ENCODE peak calls at places on chromosomes 16 and 17, in five cellular contexts. One of them, this sample, is unnamed.

GRCh38 chr16:7313170-7313569 is 19.5 kb upstream of the RBFOX1 start:
- DNase-seq in Daoy: no peak
- DNase-seq in amygdala: no peak
- DNase-seq in amniotic stem cell: no peak
- DNase-seq in activated T-helper 1 cell treated with anti-CD3 and anti-CD28 coated beads, Interleukin-2, amount 50 U/mL, for 16 hours: no peak
- DNase-seq in this sample: peak

GRCh38 chr16:82761236-82761635 is 134.5 kb downstream of the CDH13 start:
- DNase-seq in Daoy: peak
- DNase-seq in amygdala: no peak
- DNase-seq in amniotic stem cell: no peak
- DNase-seq in activated T-helper 1 cell treated with anti-CD3 and anti-CD28 coated beads, Interleukin-2, amount 50 U/mL, for 16 hours: no peak
- DNase-seq in this sample: no peak

GRCh38 chr17:76080207-76080933 is 1.4 kb downstream of the ZACN start:
- DNase-seq in Daoy: no peak
- DNase-seq in amygdala: no peak
- DNase-seq in amniotic stem cell: no peak
- DNase-seq in activated T-helper 1 cell treated with anti-CD3 and anti-CD28 coated beads, Interleukin-2, amount 50 U/mL, for 16 hours: no peak
- DNase-seq in this sample: no peak

GRCh38 chr17:30263552-30264333 is 28.0 kb downstream of the BLMH start:
- DNase-seq in Daoy: no peak
- DNase-seq in amygdala: no peak
- DNase-seq in amniotic stem cell: no peak
- DNase-seq in activated T-helper 1 cell treated with anti-CD3 and anti-CD28 coated beads, Interleukin-2, amount 50 U/mL, for 16 hours: no peak
- DNase-seq in this sample: no peak

GRCh38 chr16:48082516-48082915 is 73.3 kb downstream of the ABCC12 start:
- DNase-seq in Daoy: peak
- DNase-seq in amygdala: no peak
- DNase-seq in amniotic stem cell: no peak
- DNase-seq in activated T-helper 1 cell treated with anti-CD3 and anti-CD28 coated beads, Interleukin-2, amount 50 U/mL, for 16 hours: no peak
- DNase-seq in this sample: no peak

GRCh38 chr16:9072806-9073341 is 18.6 kb upstream of the HAPSTR1 start:
- DNase-seq in Daoy: peak
- DNase-seq in amygdala: no peak
- DNase-seq in amniotic stem cell: no peak
- DNase-seq in activated T-helper 1 cell treated with anti-CD3 and anti-CD28 coated beads, Interleukin-2, amount 50 U/mL, for 16 hours: peak
- DNase-seq in this sample: no peak

GRCh38 chr16:69176033-69176780 is 10.8 kb upstream of the SNTB2 start:
- DNase-seq in Daoy: peak
- DNase-seq in amygdala: no peak
- DNase-seq in amniotic stem cell: no peak
- DNase-seq in activated T-helper 1 cell treated with anti-CD3 and anti-CD28 coated beads, Interleukin-2, amount 50 U/mL, for 16 hours: no peak
- DNase-seq in this sample: no peak

GRCh38 chr17:1055751-1056645 is 59.1 kb downstream of the TIMM22 start:
- DNase-seq in Daoy: peak
- DNase-seq in amygdala: peak
- DNase-seq in amniotic stem cell: no peak
- DNase-seq in activated T-helper 1 cell treated with anti-CD3 and anti-CD28 coated beads, Interleukin-2, amount 50 U/mL, for 16 hours: peak
- DNase-seq in this sample: peak

GRCh38 chr17:56367381-56367780 is 214.1 kb downstream of the ANKFN1 start:
- DNase-seq in Daoy: no peak
- DNase-seq in amygdala: no peak
- DNase-seq in amniotic stem cell: no peak
- DNase-seq in activated T-helper 1 cell treated with anti-CD3 and anti-CD28 coated beads, Interleukin-2, amount 50 U/mL, for 16 hours: no peak
- DNase-seq in this sample: peak

GRCh38 chr16:69089091-69089912 is 16.2 kb upstream of the HAS3 start:
- DNase-seq in Daoy: no peak
- DNase-seq in amygdala: no peak
- DNase-seq in amniotic stem cell: no peak
- DNase-seq in activated T-helper 1 cell treated with anti-CD3 and anti-CD28 coated beads, Interleukin-2, amount 50 U/mL, for 16 hours: no peak
- DNase-seq in this sample: no peak

GRCh38 chr16:76535-77272 is 1.3 kb upstream of the MPG start:
- DNase-seq in Daoy: peak
- DNase-seq in amygdala: no peak
- DNase-seq in amniotic stem cell: peak
- DNase-seq in activated T-helper 1 cell treated with anti-CD3 and anti-CD28 coated beads, Interleukin-2, amount 50 U/mL, for 16 hours: no peak
- DNase-seq in this sample: no peak

GRCh38 chr17:7348478-7349242 is 3.3 kb upstream of the KCTD11 start:
- DNase-seq in Daoy: no peak
- DNase-seq in amygdala: no peak
- DNase-seq in amniotic stem cell: no peak
- DNase-seq in activated T-helper 1 cell treated with anti-CD3 and anti-CD28 coated beads, Interleukin-2, amount 50 U/mL, for 16 hours: no peak
- DNase-seq in this sample: no peak

GRCh38 chr17:44176257-44176656 is 5.8 kb downstream of the ASB16 start:
- DNase-seq in Daoy: no peak
- DNase-seq in amygdala: no peak
- DNase-seq in amniotic stem cell: no peak
- DNase-seq in activated T-helper 1 cell treated with anti-CD3 and anti-CD28 coated beads, Interleukin-2, amount 50 U/mL, for 16 hours: no peak
- DNase-seq in this sample: no peak

GRCh38 chr17:79799174-79799537 is 2.3 kb upstream of the CBX8 start:
- DNase-seq in Daoy: no peak
- DNase-seq in amygdala: no peak
- DNase-seq in amniotic stem cell: no peak
- DNase-seq in activated T-helper 1 cell treated with anti-CD3 and anti-CD28 coated beads, Interleukin-2, amount 50 U/mL, for 16 hours: no peak
- DNase-seq in this sample: no peak

GRCh38 chr16:28886945-28887344 is 8.7 kb downstream of the ATP2A1 start:
- DNase-seq in Daoy: no peak
- DNase-seq in amygdala: no peak
- DNase-seq in amniotic stem cell: no peak
- DNase-seq in activated T-helper 1 cell treated with anti-CD3 and anti-CD28 coated beads, Interleukin-2, amount 50 U/mL, for 16 hours: no peak
- DNase-seq in this sample: no peak

GRCh38 chr16:30381351-30382041 is 865 bp downstream of the SEPTIN1 start:
- DNase-seq in Daoy: no peak
- DNase-seq in amygdala: no peak
- DNase-seq in amniotic stem cell: no peak
- DNase-seq in activated T-helper 1 cell treated with anti-CD3 and anti-CD28 coated beads, Interleukin-2, amount 50 U/mL, for 16 hours: no peak
- DNase-seq in this sample: no peak

GRCh38 chr16:73015612-73016487 is 32.1 kb downstream of the ZFHX3 start:
- DNase-seq in Daoy: no peak
- DNase-seq in amygdala: no peak
- DNase-seq in amniotic stem cell: no peak
- DNase-seq in activated T-helper 1 cell treated with anti-CD3 and anti-CD28 coated beads, Interleukin-2, amount 50 U/mL, for 16 hours: no peak
- DNase-seq in this sample: no peak

GRCh38 chr16:67177743-67178699 is 5.7 kb downstream of the MATCAP1 start:
- DNase-seq in Daoy: peak
- DNase-seq in amygdala: no peak
- DNase-seq in amniotic stem cell: no peak
- DNase-seq in activated T-helper 1 cell treated with anti-CD3 and anti-CD28 coated beads, Interleukin-2, amount 50 U/mL, for 16 hours: peak
- DNase-seq in this sample: peak

GRCh38 chr16:31460582-31461002 is 1.3 kb downstream of the ARMC5 start:
- DNase-seq in Daoy: no peak
- DNase-seq in amygdala: no peak
- DNase-seq in amniotic stem cell: peak
- DNase-seq in activated T-helper 1 cell treated with anti-CD3 and anti-CD28 coated beads, Interleukin-2, amount 50 U/mL, for 16 hours: no peak
- DNase-seq in this sample: peak

GRCh38 chr16:85309656-85310587 is 197.7 kb upstream of the CIBAR2 start:
- DNase-seq in Daoy: no peak
- DNase-seq in amygdala: peak
- DNase-seq in amniotic stem cell: no peak
- DNase-seq in activated T-helper 1 cell treated with anti-CD3 and anti-CD28 coated beads, Interleukin-2, amount 50 U/mL, for 16 hours: no peak
- DNase-seq in this sample: peak

GRCh38 chr17:81518113-81518784 is 5.7 kb upstream of the ACTG1 start:
- DNase-seq in Daoy: peak
- DNase-seq in amygdala: no peak
- DNase-seq in amniotic stem cell: no peak
- DNase-seq in activated T-helper 1 cell treated with anti-CD3 and anti-CD28 coated beads, Interleukin-2, amount 50 U/mL, for 16 hours: no peak
- DNase-seq in this sample: no peak

GRCh38 chr17:75327757-75328156 is 38.5 kb upstream of the SLC25A19 start:
- DNase-seq in Daoy: no peak
- DNase-seq in amygdala: no peak
- DNase-seq in amniotic stem cell: no peak
- DNase-seq in activated T-helper 1 cell treated with anti-CD3 and anti-CD28 coated beads, Interleukin-2, amount 50 U/mL, for 16 hours: no peak
- DNase-seq in this sample: no peak

GRCh38 chr16:56488035-56488434 is 31.8 kb downstream of the BBS2 start:
- DNase-seq in Daoy: no peak
- DNase-seq in amygdala: peak
- DNase-seq in amniotic stem cell: no peak
- DNase-seq in activated T-helper 1 cell treated with anti-CD3 and anti-CD28 coated beads, Interleukin-2, amount 50 U/mL, for 16 hours: no peak
- DNase-seq in this sample: no peak

GRCh38 chr17:69908599-69909368 is 166.2 kb upstream of the KCNJ16 start:
- DNase-seq in Daoy: no peak
- DNase-seq in amygdala: no peak
- DNase-seq in amniotic stem cell: no peak
- DNase-seq in activated T-helper 1 cell treated with anti-CD3 and anti-CD28 coated beads, Interleukin-2, amount 50 U/mL, for 16 hours: no peak
- DNase-seq in this sample: no peak

GRCh38 chr17:61884864-61885263 is 21.5 kb upstream of the BRIP1 start:
- DNase-seq in Daoy: no peak
- DNase-seq in amygdala: no peak
- DNase-seq in amniotic stem cell: no peak
- DNase-seq in activated T-helper 1 cell treated with anti-CD3 and anti-CD28 coated beads, Interleukin-2, amount 50 U/mL, for 16 hours: no peak
- DNase-seq in this sample: no peak

GRCh38 chr17:9538626-9539025 is 37.0 kb downstream of the STX8 start:
- DNase-seq in Daoy: no peak
- DNase-seq in amygdala: no peak
- DNase-seq in amniotic stem cell: no peak
- DNase-seq in activated T-helper 1 cell treated with anti-CD3 and anti-CD28 coated beads, Interleukin-2, amount 50 U/mL, for 16 hours: no peak
- DNase-seq in this sample: no peak

GRCh38 chr17:78539771-78540170 is 37.4 kb downstream of the DNAH17 start:
- DNase-seq in Daoy: no peak
- DNase-seq in amygdala: no peak
- DNase-seq in amniotic stem cell: no peak
- DNase-seq in activated T-helper 1 cell treated with anti-CD3 and anti-CD28 coated beads, Interleukin-2, amount 50 U/mL, for 16 hours: no peak
- DNase-seq in this sample: no peak

GRCh38 chr16:27450836-27451341 is 48.9 kb downstream of the IL21R start:
- DNase-seq in Daoy: no peak
- DNase-seq in amygdala: no peak
- DNase-seq in amniotic stem cell: no peak
- DNase-seq in activated T-helper 1 cell treated with anti-CD3 and anti-CD28 coated beads, Interleukin-2, amount 50 U/mL, for 16 hours: no peak
- DNase-seq in this sample: no peak

GRCh38 chr16:65176603-65177002 is 54.7 kb upstream of the CDH11 start:
- DNase-seq in Daoy: peak
- DNase-seq in amygdala: no peak
- DNase-seq in amniotic stem cell: no peak
- DNase-seq in activated T-helper 1 cell treated with anti-CD3 and anti-CD28 coated beads, Interleukin-2, amount 50 U/mL, for 16 hours: no peak
- DNase-seq in this sample: no peak

GRCh38 chr17:9644910-9645751 is at the start of gene USP43:
- DNase-seq in Daoy: peak
- DNase-seq in amygdala: no peak
- DNase-seq in amniotic stem cell: no peak
- DNase-seq in activated T-helper 1 cell treated with anti-CD3 and anti-CD28 coated beads, Interleukin-2, amount 50 U/mL, for 16 hours: no peak
- DNase-seq in this sample: peak

This sample was measured in SK-MEL-5.